ENCODE peak calls at places on chromosomes 5 and 9, in six cellular contexts. H, N, J, S, T and G are unnamed samples.
A peak's percentile ranks its signal among the peaks of the same experiment; 100 is the strongest.

GRCh38 chr9:88923653-88924284 is 67.5 kb upstream of the S1PR3 start:
- DNase-seq in H (no peak), N (no peak), J (no peak), S (no peak), T (no peak), G (no peak)

GRCh38 chr5:139061274-139061673 is 136.9 kb downstream of the SIL1 start:
- DNase-seq in H (peak; percentile 49), N (no peak), J (peak; percentile 85), S (no peak), T (no peak), G (no peak)

GRCh38 chr5:79686799-79687198 is 2.8 kb upstream of the CMYA5 start:
- DNase-seq in H (no peak), N (no peak), J (peak; percentile 68), S (no peak), T (no peak), G (no peak)

GRCh38 chr5:72752909-72753308 is 63.6 kb upstream of the TNPO1 start:
- DNase-seq in H (no peak), N (no peak), J (no peak), S (no peak), T (no peak), G (no peak)

GRCh38 chr9:84300271-84300670 is 40.3 kb downstream of the SLC28A3 start:
- DNase-seq in H (no peak), N (no peak), J (peak; percentile 88), S (no peak), T (no peak), G (peak; percentile 61)

GRCh38 chr9:125659954-125660353 is 47.1 kb downstream of the MAPKAP1 start:
- DNase-seq in H (peak; percentile 76), N (no peak), J (peak; percentile 93), S (no peak), T (no peak), G (no peak)

GRCh38 chr9:109716631-109717030 is 63.4 kb upstream of the PALM2AKAP2 start:
- DNase-seq in H (no peak), N (no peak), J (peak; percentile 15), S (no peak), T (no peak), G (no peak)

GRCh38 chr5:150511641-150512367 is 3.9 kb downstream of the NDST1 start:
- DNase-seq in H (peak; percentile 85), N (no peak), J (peak; percentile 90), S (peak; percentile 75), T (no peak), G (peak; percentile 84)

GRCh38 chr5:144042157-144042556 is 128.3 kb downstream of the YIPF5 start:
- DNase-seq in H (no peak), N (no peak), J (no peak), S (no peak), T (no peak), G (no peak)